ENCODE peak calls at places on chromosomes 16 and 17, in ten cellular contexts. P is transverse colon, B is uterus, J is HCT116, Y is sigmoid colon, G is IMR-90, C is esophagus squamous epithelium, I is A549, T is ovary, K is gastrocnemius medialis. Z is an unnamed sample.

GRCh38 chr16:56617212-56618085 is 8.1 kb upstream of the MT1E start:
- DNase-seq in P (peak), B (peak), J (no peak), Y (peak), G (peak), C (no peak), I (no peak), T (peak), K (peak), Z (peak)

GRCh38 chr16:1333149-1333812 is at the start of gene BAIAP3:
- DNase-seq in P (peak), B (no peak), J (no peak), Y (no peak), G (no peak), C (no peak), I (peak), T (no peak), K (no peak), Z (no peak)

GRCh38 chr16:23304620-23305019 is 2.5 kb downstream of the SCNN1B start:
- DNase-seq in P (no peak), B (no peak), J (no peak), Y (no peak), G (no peak), C (no peak), I (no peak), T (no peak), K (no peak), Z (no peak)

GRCh38 chr17:51372345-51373004 is 112.1 kb downstream of the UTP18 start:
- DNase-seq in P (peak), B (no peak), J (peak), Y (no peak), G (peak), C (no peak), I (peak), T (no peak), K (peak), Z (peak)

GRCh38 chr17:1041746-1042145 is 44.8 kb downstream of the TIMM22 start:
- DNase-seq in P (no peak), B (no peak), J (no peak), Y (peak), G (no peak), C (no peak), I (no peak), T (no peak), K (no peak), Z (no peak)

GRCh38 chr16:21590791-21591190 is 8.6 kb upstream of the METTL9 start:
- DNase-seq in P (no peak), B (no peak), J (no peak), Y (no peak), G (no peak), C (no peak), I (no peak), T (no peak), K (no peak), Z (peak)

GRCh38 chr17:1986783-1987451 is 38.2 kb downstream of the RTN4RL1 start:
- DNase-seq in P (no peak), B (no peak), J (no peak), Y (no peak), G (no peak), C (no peak), I (no peak), T (peak), K (no peak), Z (no peak)

GRCh38 chr17:53924530-53925455 is 102.1 kb downstream of the KIF2B start:
- DNase-seq in P (no peak), B (no peak), J (no peak), Y (no peak), G (no peak), C (no peak), I (peak), T (no peak), K (no peak), Z (no peak)

GRCh38 chr17:17851603-17852002 is 14.8 kb upstream of the SREBF1 start:
- DNase-seq in P (no peak), B (no peak), J (no peak), Y (no peak), G (no peak), C (no peak), I (no peak), T (no peak), K (no peak), Z (no peak)

GRCh38 chr16:28572659-28573510 is 19.2 kb downstream of the SGF29 start:
- DNase-seq in P (no peak), B (peak), J (no peak), Y (no peak), G (peak), C (no peak), I (no peak), T (peak), K (no peak), Z (no peak)

GRCh38 chr16:49776085-49776501 is 79.8 kb downstream of the ZNF423 start:
- DNase-seq in P (no peak), B (no peak), J (no peak), Y (no peak), G (no peak), C (no peak), I (no peak), T (no peak), K (no peak), Z (no peak)

GRCh38 chr16:82459580-82460256 is 167.1 kb upstream of the CDH13 start:
- DNase-seq in P (no peak), B (no peak), J (no peak), Y (no peak), G (no peak), C (no peak), I (no peak), T (no peak), K (no peak), Z (no peak)

GRCh38 chr17:43015579-43015978 is 6.6 kb downstream of the VAT1 start:
- DNase-seq in P (no peak), B (peak), J (no peak), Y (peak), G (no peak), C (no peak), I (no peak), T (peak), K (peak), Z (peak)

GRCh38 chr16:77113835-77114234 is 77.2 kb upstream of the MON1B start:
- DNase-seq in P (no peak), B (no peak), J (no peak), Y (no peak), G (no peak), C (no peak), I (no peak), T (no peak), K (no peak), Z (no peak)

GRCh38 chr16:80319181-80319580 is 221.6 kb upstream of the DYNLRB2 start:
- DNase-seq in P (no peak), B (no peak), J (no peak), Y (no peak), G (no peak), C (no peak), I (no peak), T (no peak), K (no peak), Z (peak)

GRCh38 chr16:24993722-24994686 is 21.2 kb downstream of the ARHGAP17 start:
- DNase-seq in P (peak), B (no peak), J (peak), Y (no peak), G (peak), C (no peak), I (peak), T (no peak), K (no peak), Z (no peak)

GRCh38 chr16:70416748-70417616 is 21.9 kb downstream of the ST3GAL2 start:
- DNase-seq in P (peak), B (no peak), J (no peak), Y (no peak), G (no peak), C (no peak), I (no peak), T (no peak), K (no peak), Z (no peak)

GRCh38 chr17:9839433-9839832 is 13.7 kb downstream of the GLP2R start:
- DNase-seq in P (no peak), B (no peak), J (no peak), Y (no peak), G (peak), C (no peak), I (peak), T (no peak), K (no peak), Z (no peak)

GRCh38 chr16:89574681-89575246 is 794 bp upstream of the CPNE7 start:
- DNase-seq in P (peak), B (no peak), J (peak), Y (no peak), G (peak), C (no peak), I (peak), T (no peak), K (no peak), Z (peak)
- TF ChIP-seq CTCF in P (peak), B (no peak), J (peak), Y (no peak), G (peak), C (peak), I (peak), T (peak), K (no peak), Z (peak)

DNA sequence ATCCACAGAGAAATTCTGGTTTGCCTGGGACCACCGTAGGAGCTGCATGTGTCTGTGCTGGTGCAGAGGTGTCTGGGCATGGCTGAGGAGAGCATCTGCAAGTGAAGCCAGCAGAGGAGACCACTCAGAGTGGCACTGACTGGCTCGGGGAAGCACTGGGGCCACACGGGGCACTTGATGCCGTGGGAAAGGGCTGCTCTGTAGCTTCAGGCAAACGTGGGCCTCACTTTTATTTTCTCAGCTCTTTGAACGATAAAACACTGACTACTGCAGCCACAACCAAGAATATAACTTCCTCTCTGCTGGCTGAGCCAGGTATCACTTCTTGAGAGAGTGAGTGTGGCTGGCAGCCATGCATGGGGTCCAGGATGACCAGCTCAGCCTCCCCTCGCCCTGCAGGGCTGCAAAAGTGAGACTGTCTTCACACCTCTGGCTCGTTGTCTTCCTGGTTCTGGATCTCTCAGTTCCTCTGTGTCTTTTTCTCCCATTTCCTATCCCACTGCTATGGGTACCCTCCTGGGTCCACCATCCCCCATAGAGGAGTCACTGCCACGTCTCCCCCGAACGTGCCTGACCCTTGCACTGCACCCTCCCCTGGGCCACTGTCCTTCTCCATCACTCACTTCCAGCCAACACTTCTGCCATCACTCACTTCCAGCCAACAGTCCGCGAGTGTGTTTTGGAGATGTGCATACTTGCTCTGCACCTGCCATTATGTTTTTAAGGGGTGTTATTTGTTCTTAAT is 201.4 kb upstream of the CHMP6 start:
- DNase-seq in P (no peak), B (no peak), J (no peak), Y (no peak), G (no peak), C (no peak), I (no peak), T (no peak), K (no peak), Z (peak)
- TF ChIP-seq POLR2A in P (no peak), B (no peak), J (no peak), Y (no peak), G (no peak), C (no peak), I (no peak), T (no peak), K (no peak), Z (no peak)

DNA sequence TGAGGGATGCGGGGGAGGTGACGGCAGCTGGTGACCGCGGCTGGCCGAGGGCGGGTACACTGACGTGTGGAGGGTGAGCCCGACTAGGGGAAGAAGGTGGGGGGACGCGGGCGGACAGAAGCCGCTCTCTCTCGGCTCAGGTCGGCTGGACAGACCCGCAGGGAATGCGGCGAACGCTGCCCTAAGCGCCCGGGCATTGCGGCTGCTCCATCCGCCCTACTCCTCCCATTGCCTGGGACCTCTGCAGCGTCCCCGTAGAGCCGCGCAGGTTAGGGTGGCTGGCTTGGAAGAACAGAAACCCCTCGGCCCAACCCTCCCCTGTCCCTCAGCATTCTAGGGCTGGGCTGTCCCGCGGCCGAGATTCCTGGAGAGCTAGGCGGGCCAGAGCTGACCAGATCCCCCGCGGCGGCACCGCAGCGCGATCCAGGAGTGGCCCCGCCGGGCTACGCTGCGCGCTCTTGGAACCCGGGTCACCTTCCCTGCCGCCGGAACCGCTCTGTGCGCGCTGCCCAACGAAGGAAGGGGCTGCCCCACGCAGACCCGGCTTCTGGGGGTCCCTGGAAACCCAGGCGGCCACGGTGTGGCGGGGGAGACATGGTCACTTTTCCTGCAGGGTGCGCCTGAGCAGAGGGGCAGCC is 3.0 kb downstream of the DLX4 start:
- DNase-seq in P (no peak), B (no peak), J (no peak), Y (no peak), G (no peak), C (no peak), I (no peak), T (no peak), K (no peak), Z (peak)
- H3K4me3 ChIP-seq in P (no peak), B (no peak), J (no peak), Y (no peak), G (no peak), C (no peak), I (no peak), T (no peak), K (no peak), Z (peak)

GRCh38 chr17:19746517-19746916 is 1.6 kb downstream of the ALDH3A1 start:
- DNase-seq in P (no peak), B (no peak), J (no peak), Y (no peak), G (no peak), C (no peak), I (peak), T (no peak), K (no peak), Z (no peak)

GRCh38 chr17:19747829-19748806 is at the start of gene ALDH3A1:
- DNase-seq in P (peak), B (no peak), J (no peak), Y (no peak), G (no peak), C (no peak), I (peak), T (no peak), K (no peak), Z (no peak)

GRCh38 chr17:19748807-19749193 is 702 bp upstream of the ALDH3A1 start:
- DNase-seq in P (no peak), B (no peak), J (no peak), Y (no peak), G (no peak), C (no peak), I (peak), T (no peak), K (no peak), Z (no peak)

GRCh38 chr17:19744922-19745757 is 3.0 kb downstream of the ALDH3A1 start:
- DNase-seq in P (peak), B (peak), J (peak), Y (peak), G (peak), C (peak), I (peak), T (peak), K (peak), Z (peak)

DNA sequence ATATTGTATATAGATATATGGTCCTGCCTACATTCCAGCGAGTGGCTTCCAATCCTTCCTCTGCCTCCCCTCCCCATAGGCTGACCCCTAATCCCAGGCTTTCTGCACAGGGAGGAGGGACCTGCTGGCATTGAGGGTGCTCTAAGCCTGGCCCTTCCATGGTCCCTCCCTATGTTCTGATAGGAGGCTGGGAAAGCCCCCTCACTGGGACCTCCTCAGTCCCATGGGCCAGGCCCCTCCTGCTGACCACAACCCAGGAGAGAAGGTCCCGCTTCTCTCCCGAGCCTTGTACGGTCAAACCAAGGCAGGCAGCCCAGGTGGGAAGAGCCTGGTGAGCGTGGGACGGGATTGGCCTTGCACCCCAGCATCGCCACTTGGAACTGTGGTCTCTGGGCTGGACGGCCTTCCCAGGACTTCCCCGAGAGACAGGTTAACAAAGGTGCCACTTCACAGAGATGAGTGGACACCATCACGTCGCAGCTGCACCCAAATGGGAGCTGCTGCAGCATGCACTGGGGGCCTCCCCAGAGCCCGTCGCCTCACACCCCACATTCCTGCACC is 859 bp downstream of the ALDH3A1 start:
- DNase-seq in P (no peak), B (no peak), J (no peak), Y (no peak), G (no peak), C (no peak), I (no peak), T (no peak), K (no peak), Z (no peak)
- TF ChIP-seq CTCF in P (no peak), B (no peak), J (no peak), Y (no peak), G (no peak), C (no peak), I (no peak), T (no peak), K (no peak), Z (no peak)

Z was measured in NB4.